ENCODE peak calls at places on chromosomes 11 and 22, in four cellular contexts. E, D, R and Y are unnamed samples.

GRCh38 chr11:124085583-124085982 is 29.7 kb upstream of the VWA5A start:
- DNase-seq in E (no peak), D (no peak), R (no peak), Y (no peak)

GRCh38 chr11:7571640-7572000 is 57.8 kb downstream of the PPFIBP2 start:
- DNase-seq in E (peak), D (peak), R (no peak), Y (peak)

GRCh38 chr22:35604671-35605457 is 12.3 kb downstream of the MB start:
- DNase-seq in E (no peak), D (peak), R (no peak), Y (no peak)

GRCh38 chr11:117866526-117866925 is 9.9 kb downstream of the FXYD6 start:
- DNase-seq in E (no peak), D (no peak), R (no peak), Y (no peak)

GRCh38 chr22:20315337-20316216 is 4.3 kb downstream of the DGCR6L start:
- DNase-seq in E (no peak), D (peak), R (no peak), Y (no peak)

GRCh38 chr11:69356703-69357457 is 62.9 kb downstream of the MYEOV start:
- DNase-seq in E (no peak), D (no peak), R (no peak), Y (no peak)

GRCh38 chr11:31995031-31995430 is 95.8 kb upstream of the RCN1 start:
- DNase-seq in E (no peak), D (no peak), R (no peak), Y (no peak)

GRCh38 chr11:14973621-14974020 is 1.5 kb upstream of the CALCA start:
- DNase-seq in E (no peak), D (no peak), R (no peak), Y (peak)

GRCh38 chr11:86954288-86955110 is 696 bp downstream of the FZD4 start:
- DNase-seq in E (no peak), D (peak), R (no peak), Y (peak)

GRCh38 chr22:28538922-28539321 is 140.7 kb downstream of the TTC28 start:
- DNase-seq in E (no peak), D (no peak), R (no peak), Y (no peak)

GRCh38 chr22:29539105-29539504 is 14.5 kb downstream of the THOC5 start:
- DNase-seq in E (no peak), D (no peak), R (no peak), Y (no peak)

GRCh38 chr11:75421035-75421602 is 11.9 kb downstream of the KLHL35 start:
- DNase-seq in E (no peak), D (peak), R (no peak), Y (no peak)

GRCh38 chr11:131066551-131066950 is 150.3 kb upstream of the SNX19 start:
- DNase-seq in E (no peak), D (no peak), R (no peak), Y (no peak)

GRCh38 chr11:131065435-131066295 is 149.4 kb upstream of the SNX19 start:
- DNase-seq in E (no peak), D (no peak), R (no peak), Y (no peak)

GRCh38 chr11:131073167-131073566 is 156.9 kb upstream of the SNX19 start:
- DNase-seq in E (no peak), D (no peak), R (no peak), Y (no peak)

GRCh38 chr11:131064373-131064991 is 148.2 kb upstream of the SNX19 start:
- DNase-seq in E (peak), D (peak), R (peak), Y (peak)

DNA sequence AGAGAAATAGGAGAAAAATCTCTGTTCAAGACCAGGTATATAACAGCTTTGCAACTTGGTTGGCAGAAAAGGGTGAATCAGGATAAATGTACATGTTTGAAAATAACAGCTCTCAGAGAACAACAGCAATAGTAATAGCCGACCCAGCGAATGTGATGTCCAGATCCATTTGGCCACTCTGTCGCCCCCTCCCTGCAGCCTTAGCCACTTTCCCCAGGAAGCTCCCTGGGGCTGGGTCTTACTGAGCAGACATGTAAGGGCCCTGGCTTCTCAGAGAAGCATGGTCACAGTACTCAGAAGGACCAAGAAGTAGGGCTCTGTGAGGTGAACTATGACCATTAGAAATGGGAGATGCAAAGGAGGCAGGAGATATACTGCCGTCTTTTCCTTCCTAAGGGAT is 154.1 kb upstream of the SNX19 start:
- DNase-seq in E (no peak), D (no peak), R (no peak), Y (peak)
- TF ChIP-seq ESRRA in E (no peak), D (no peak), R (no peak), Y (no peak)

GRCh38 chr11:106608677-106609076 is 409.6 kb downstream of the GUCY1A2 start:
- DNase-seq in E (no peak), D (no peak), R (no peak), Y (no peak)
- TF ChIP-seq ETV6 in E (no peak), D (no peak), R (no peak), Y (no peak)

GRCh38 chr22:40898850-40899357 is 37.0 kb upstream of the DNAJB7 start:
- DNase-seq in E (peak), D (peak), R (peak), Y (no peak)
- TF ChIP-seq ESRRA in E (no peak), D (no peak), R (no peak), Y (no peak)

DNA sequence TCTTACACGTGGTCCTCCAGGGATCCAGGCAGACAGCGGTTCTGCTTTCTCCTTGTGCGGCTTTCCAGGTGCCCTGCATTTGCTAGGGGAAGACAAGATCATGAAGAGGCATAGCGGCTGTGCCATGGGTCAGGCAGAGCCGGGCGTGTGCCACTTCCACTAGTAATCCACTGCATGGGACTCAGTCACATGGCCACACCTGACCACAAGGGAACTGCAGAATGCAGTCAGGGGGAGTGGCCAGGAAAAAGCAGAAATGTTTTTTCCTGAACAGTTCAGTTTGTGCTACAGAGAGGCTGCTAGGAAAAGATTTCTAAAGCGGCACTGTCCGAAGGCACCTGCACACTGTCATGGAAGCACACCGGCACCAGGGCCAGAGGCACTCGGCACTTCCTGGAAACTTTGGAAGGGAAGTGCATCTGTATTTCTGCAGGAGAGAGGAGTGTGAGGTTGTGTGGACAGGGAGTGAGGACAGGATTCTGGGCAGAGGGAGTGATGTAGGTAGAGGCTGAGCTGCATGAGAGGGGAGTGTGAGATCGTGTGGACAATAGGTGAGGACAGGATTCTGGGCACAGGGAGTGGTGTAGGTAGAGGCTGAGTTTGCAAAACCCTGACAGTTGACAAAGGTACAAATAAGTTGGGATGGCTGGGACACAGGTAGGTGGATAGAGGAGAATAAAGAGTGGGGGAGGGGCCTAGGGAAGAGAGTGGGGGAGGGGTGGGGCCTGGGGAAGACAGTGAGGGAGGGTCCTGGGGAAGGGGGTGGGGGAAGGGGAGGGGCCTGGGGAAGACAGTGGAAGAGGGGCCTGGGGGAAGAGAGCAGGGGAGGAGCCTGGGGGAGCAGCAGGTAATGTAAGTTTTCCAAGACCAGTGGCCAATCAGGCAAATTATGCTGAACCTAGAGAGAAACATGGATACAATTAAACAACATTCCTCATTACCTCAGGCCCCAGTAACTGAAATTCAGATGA is 1436.3 kb downstream of the TBC1D22A start:
- DNase-seq in E (no peak), D (no peak), R (no peak), Y (peak)
- TF ChIP-seq ETV6 in E (no peak), D (no peak), R (no peak), Y (no peak)

GRCh38 chr11:115921986-115922385 is 417.8 kb upstream of the CADM1 start:
- DNase-seq in E (no peak), D (no peak), R (no peak), Y (no peak)
- TF ChIP-seq ESRRA in E (no peak), D (no peak), R (no peak), Y (no peak)

GRCh38 chr11:112797653-112798293 is 163.4 kb upstream of the NCAM1 start:
- DNase-seq in E (peak), D (peak), R (no peak), Y (peak)
- TF ChIP-seq ETV6 in E (no peak), D (no peak), R (no peak), Y (peak)